ENCODE peak calls at places on chromosomes 12 and 14, in nine cellular contexts. K is activated CD8-positive, alpha-beta memory T cell treated with anti-CD3 and anti-CD28 coated beads, Interleukin-2, amount 50 U/mL, for 4 hours; G is upper lobe of right lung; E is fibroblast of pulmonary artery; W is activated gamma-delta T cell; S is stimulated activated CD8-positive, alpha-beta memory T cell treated with anti-CD3 and anti-CD28 coated beads, Interleukin-15, amount 100 ng/mL, for 48 hours; X is C1 segment of cervical spinal cord; Q is amniotic stem cell; R is stimulated activated CD4-positive, alpha-beta T cell treated with anti-CD3 and anti-CD28 coated beads, TNF-alpha, amount 100 ng/mL, for 1 hour. L is an unnamed sample.

GRCh38 chr12:120534703-120535655 is 823 bp downstream of the RNF10 start:
- DNase-seq in K (peak; percentile 39), G (peak; percentile 77), E (peak; percentile 70), W (peak; percentile 48), S (peak; percentile 26), X (peak; percentile 45), Q (peak; percentile 44), R (peak; percentile 29), L (peak; percentile 76)

GRCh38 chr14:35229084-35229483 is 63.1 kb upstream of the PSMA6 start:
- DNase-seq in K (no peak), G (no peak), E (no peak), W (no peak), S (no peak), X (no peak), Q (no peak), R (no peak), L (no peak)

GRCh38 chr12:113757223-113758002 is 208.7 kb downstream of the RBM19 start:
- DNase-seq in K (no peak), G (no peak), E (no peak), W (no peak), S (no peak), X (no peak), Q (no peak), R (no peak), L (peak; percentile 46)

GRCh38 chr14:104685216-104685997 is 4.0 kb upstream of the INF2 start:
- DNase-seq in K (no peak), G (no peak), E (no peak), W (no peak), S (no peak), X (no peak), Q (no peak), R (no peak), L (no peak)

GRCh38 chr14:29089849-29090248 is 323.3 kb downstream of the FOXG1 start:
- DNase-seq in K (no peak), G (no peak), E (no peak), W (no peak), S (no peak), X (no peak), Q (no peak), R (no peak), L (no peak)

GRCh38 chr12:2027379-2027778 is 23.1 kb upstream of the DCP1B start:
- DNase-seq in K (no peak), G (no peak), E (peak; percentile 4), W (no peak), S (no peak), X (no peak), Q (no peak), R (no peak), L (no peak)

GRCh38 chr12:78442454-78442801 is 422.1 kb upstream of the SYT1 start:
- DNase-seq in K (no peak), G (no peak), E (peak; percentile 46), W (no peak), S (no peak), X (no peak), Q (no peak), R (no peak), L (no peak)

GRCh38 chr14:103686831-103687485 is 28.3 kb downstream of the XRCC3 start:
- DNase-seq in K (no peak), G (no peak), E (peak; percentile 83), W (no peak), S (no peak), X (no peak), Q (no peak), R (no peak), L (no peak)

GRCh38 chr14:104935955-104936354 is 11.3 kb downstream of the PLD4 start:
- DNase-seq in K (peak; percentile 9), G (peak; percentile 38), E (no peak), W (no peak), S (no peak), X (no peak), Q (no peak), R (no peak), L (no peak)

GRCh38 chr12:6752181-6752930 is 585 bp downstream of the MLF2 start:
- DNase-seq in K (peak; percentile 38), G (no peak), E (peak; percentile 62), W (no peak), S (no peak), X (no peak), Q (peak; percentile 46), R (no peak), L (peak; percentile 77)

GRCh38 chr12:46664771-46665287 is 161.0 kb downstream of the SLC38A4 start:
- DNase-seq in K (no peak), G (no peak), E (peak; percentile 86), W (no peak), S (no peak), X (no peak), Q (peak; percentile 70), R (no peak), L (peak; percentile 94)

GRCh38 chr14:105468621-105469241 is 5.9 kb upstream of the CRIP2 start:
- DNase-seq in K (no peak), G (no peak), E (no peak), W (no peak), S (no peak), X (peak; percentile 25), Q (no peak), R (no peak), L (no peak)

GRCh38 chr12:128864516-128865186 is 11.4 kb downstream of the GLT1D1 start:
- DNase-seq in K (no peak), G (peak; percentile 39), E (no peak), W (no peak), S (no peak), X (no peak), Q (no peak), R (no peak), L (no peak)

GRCh38 chr12:1319215-1319614 is 275.2 kb downstream of the FBXL14 start:
- DNase-seq in K (no peak), G (no peak), E (peak; percentile 54), W (no peak), S (no peak), X (no peak), Q (no peak), R (no peak), L (no peak)

GRCh38 chr12:6936642-6937480 is 6.8 kb upstream of the RNU7-1 start:
- DNase-seq in K (peak; percentile 72), G (no peak), E (no peak), W (no peak), S (no peak), X (no peak), Q (no peak), R (peak; percentile 52), L (peak; percentile 55)

GRCh38 chr12:22409071-22409951 is 74.8 kb upstream of the ST8SIA1 start:
- DNase-seq in K (peak; percentile 20), G (no peak), E (no peak), W (no peak), S (peak; percentile 21), X (no peak), Q (no peak), R (no peak), L (no peak)

GRCh38 chr12:47147749-47148148 is 68.0 kb upstream of the AMIGO2 start:
- DNase-seq in K (no peak), G (no peak), E (no peak), W (no peak), S (no peak), X (no peak), Q (no peak), R (no peak), L (no peak)

GRCh38 chr12:89453579-89453978 is 71.0 kb downstream of the GALNT4 start:
- DNase-seq in K (no peak), G (no peak), E (peak; percentile 91), W (no peak), S (no peak), X (no peak), Q (no peak), R (no peak), L (no peak)

GRCh38 chr12:124938066-124938465 is 23.6 kb upstream of the UBC start:
- DNase-seq in K (no peak), G (no peak), E (no peak), W (no peak), S (no peak), X (no peak), Q (no peak), R (no peak), L (no peak)

GRCh38 chr12:122072031-122072970 is 6.3 kb upstream of the MLXIP start:
- DNase-seq in K (no peak), G (no peak), E (peak; percentile 95), W (no peak), S (no peak), X (no peak), Q (peak; percentile 82), R (no peak), L (peak; percentile 98)

GRCh38 chr12:30880061-30880460 is 46.5 kb upstream of the TSPAN11 start:
- DNase-seq in K (no peak), G (no peak), E (no peak), W (no peak), S (no peak), X (no peak), Q (no peak), R (no peak), L (peak; percentile 100)

GRCh38 chr12:52007158-52007921 is 594 bp downstream of the TAMALIN start:
- DNase-seq in K (peak; percentile 63), G (no peak), E (peak; percentile 45), W (peak; percentile 42), S (peak; percentile 16), X (no peak), Q (no peak), R (peak; percentile 51), L (peak; percentile 74)

GRCh38 chr14:61562321-61563161 is 132.8 kb upstream of the HIF1A start:
- DNase-seq in K (peak; percentile 28), G (no peak), E (peak; percentile 98), W (no peak), S (peak; percentile 22), X (no peak), Q (peak; percentile 96), R (no peak), L (peak; percentile 56)

GRCh38 chr12:26728205-26729050 is 104.6 kb downstream of the ITPR2 start:
- DNase-seq in K (no peak), G (no peak), E (no peak), W (no peak), S (no peak), X (no peak), Q (no peak), R (no peak), L (no peak)

GRCh38 chr12:88854260-88854659 is 274.0 kb upstream of the KITLG start:
- DNase-seq in K (no peak), G (no peak), E (peak; percentile 69), W (no peak), S (no peak), X (no peak), Q (peak; percentile 56), R (no peak), L (no peak)

GRCh38 chr12:53428741-53429140 is 5.1 kb downstream of the AMHR2 start:
- DNase-seq in K (no peak), G (no peak), E (no peak), W (no peak), S (no peak), X (no peak), Q (no peak), R (no peak), L (no peak)

GRCh38 chr14:92690171-92691011 is 58.0 kb downstream of the LGMN start:
- DNase-seq in K (no peak), G (peak; percentile 67), E (peak; percentile 65), W (no peak), S (no peak), X (no peak), Q (no peak), R (no peak), L (peak; percentile 81)

L was measured in NCI-H69.